ENCODE peak calls at places on chromosomes 6 and 20, in six cellular contexts. D is SK-N-MC, F is lung, J is memory B cell, A is osteocyte, P is RPMI8226. X is an unnamed sample.
A peak's percentile ranks its signal among the peaks of the same experiment; 100 is the strongest.

GRCh38 chr6:43052842-43053544 is 658 bp downstream of the CUL7 start:
- DNase-seq in J (no peak), P (peak; percentile 45), D (no peak), F (no peak), A (no peak), X (no peak)

GRCh38 chr20:39066464-39066863 is 104.3 kb downstream of the DHX35 start:
- DNase-seq in J (no peak), F (no peak), P (no peak), D (no peak), A (no peak), X (no peak)

GRCh38 chr6:33050013-33050800 is 23.2 kb downstream of the HLA-DPA1 start:
- DNase-seq in A (no peak), P (no peak), D (no peak), F (no peak), J (no peak), X (no peak)

GRCh38 chr6:92160226-92160625 is 1259.1 kb downstream of the EPHA7 start:
- DNase-seq in D (no peak), F (no peak), J (no peak), A (no peak), P (no peak), X (no peak)

GRCh38 chr20:841568-842546 is 8.3 kb downstream of the FAM110A start:
- DNase-seq in F (peak; percentile 71), P (no peak), A (no peak), J (no peak), D (no peak), X (no peak)

GRCh38 chr6:69466979-69467570 is 329.7 kb downstream of the LMBRD1 start:
- DNase-seq in J (no peak), D (no peak), A (no peak), F (no peak), P (no peak), X (no peak)

GRCh38 chr6:56242343-56242742 is 5.0 kb downstream of the COL21A1 start:
- DNase-seq in A (no peak), F (no peak), J (no peak), D (no peak), P (no peak), X (no peak)

GRCh38 chr20:51382986-51383821 is 159.3 kb downstream of the NFATC2 start:
- DNase-seq in D (no peak), P (no peak), A (no peak), F (no peak), J (no peak), X (no peak)

GRCh38 chr6:118860363-118860762 is 33.6 kb upstream of the ASF1A start:
- DNase-seq in D (no peak), P (no peak), F (no peak), A (no peak), J (no peak), X (no peak)

GRCh38 chr20:64109831-64110391 is 2.5 kb upstream of the NPBWR2 start:
- DNase-seq in J (no peak), P (peak; percentile 15), D (no peak), F (no peak), A (peak; percentile 79), X (no peak)

GRCh38 chr6:48979806-48980205 is 483.2 kb downstream of the MMUT start:
- DNase-seq in J (no peak), P (no peak), A (no peak), F (no peak), D (no peak), X (no peak)

GRCh38 chr6:3531481-3531880 is 74.6 kb upstream of the SLC22A23 start:
- DNase-seq in D (no peak), P (no peak), F (no peak), J (no peak), A (peak; percentile 65), X (peak; percentile 75)

GRCh38 chr6:168122011-168122410 is 43.0 kb upstream of the FRMD1 start:
- DNase-seq in A (peak; percentile 80), P (no peak), F (no peak), J (no peak), D (no peak), X (peak; percentile 74)

GRCh38 chr6:167825059-167825758 is 1.5 kb upstream of the AFDN start:
- DNase-seq in F (no peak), D (no peak), J (no peak), P (no peak), A (no peak), X (no peak)

GRCh38 chr6:109059591-109060021 is 35.0 kb downstream of the SESN1 start:
- DNase-seq in D (no peak), J (no peak), A (no peak), P (peak; percentile 22), F (no peak), X (no peak)

GRCh38 chr20:16821211-16822089 is 73.3 kb downstream of the OTOR start:
- DNase-seq in D (no peak), P (peak; percentile 56), J (no peak), F (no peak), A (no peak), X (no peak)

GRCh38 chr20:24768977-24769675 is 179.9 kb upstream of the CST7 start:
- DNase-seq in J (no peak), D (no peak), P (no peak), F (no peak), A (peak; percentile 69), X (no peak)

GRCh38 chr20:53736757-53737403 is 143.2 kb upstream of the ZNF217 start:
- DNase-seq in J (no peak), P (peak; percentile 36), D (no peak), F (no peak), A (no peak), X (no peak)

GRCh38 chr6:57116776-57117175 is 26.8 kb downstream of the ZNF451 start:
- DNase-seq in A (no peak), F (no peak), P (no peak), D (no peak), J (no peak), X (no peak)

GRCh38 chr6:87808005-87808757 is 106.1 kb upstream of the AKIRIN2 start:
- DNase-seq in A (no peak), D (no peak), J (no peak), F (no peak), P (no peak), X (no peak)

GRCh38 chr6:29809249-29809648 is 18.4 kb upstream of the HLA-G start:
- DNase-seq in P (no peak), D (no peak), A (no peak), J (no peak), F (no peak), X (peak; percentile 34)

GRCh38 chr6:215335-216034 is 76.8 kb upstream of the DUSP22 start:
- DNase-seq in F (peak; percentile 48), P (no peak), D (no peak), J (no peak), A (no peak), X (no peak)

GRCh38 chr6:81940451-81940850 is 188.0 kb upstream of the TENT5A start:
- DNase-seq in P (no peak), D (no peak), A (no peak), J (no peak), F (no peak), X (no peak)

GRCh38 chr20:13953227-13953626 is 37.2 kb downstream of the SEL1L2 start:
- DNase-seq in A (no peak), J (no peak), D (no peak), P (peak; percentile 26), F (no peak), X (no peak)

GRCh38 chr6:113078791-113079190 is 731.7 kb downstream of the RFPL4B start:
- DNase-seq in D (no peak), A (no peak), J (no peak), F (no peak), P (no peak), X (no peak)

GRCh38 chr20:48478806-48479550 is 348.8 kb downstream of the PREX1 start:
- DNase-seq in D (no peak), P (no peak), A (no peak), F (no peak), J (no peak), X (no peak)

GRCh38 chr20:57514273-57514751 is 10.6 kb downstream of the CTCFL start:
- DNase-seq in D (peak; percentile 30), F (peak; percentile 65), P (peak; percentile 57), J (no peak), A (no peak), X (peak; percentile 94)

GRCh38 chr20:7841967-7842301 is 98.3 kb downstream of the HAO1 start:
- DNase-seq in J (no peak), P (no peak), F (no peak), D (no peak), A (no peak), X (no peak)

GRCh38 chr20:24376523-24377085 is 92.8 kb upstream of the SYNDIG1 start:
- DNase-seq in D (no peak), F (no peak), J (no peak), P (no peak), A (peak; percentile 34), X (no peak)

GRCh38 chr6:71194730-71195129 is 93.9 kb upstream of the OGFRL1 start:
- DNase-seq in J (no peak), F (no peak), D (no peak), A (no peak), P (no peak), X (no peak)

GRCh38 chr6:16432075-16433032 is 194.0 kb downstream of the GMPR start:
- DNase-seq in D (peak; percentile 86), J (no peak), A (no peak), F (peak; percentile 53), P (no peak), X (no peak)

GRCh38 chr6:111763381-111763780 is 109.9 kb downstream of the FYN start:
- DNase-seq in F (no peak), J (no peak), D (no peak), A (no peak), P (no peak), X (no peak)

GRCh38 chr6:104525677-104526322 is 333.9 kb downstream of the HACE1 start:
- DNase-seq in D (peak; percentile 81), F (peak; percentile 72), A (peak; percentile 88), P (peak; percentile 67), J (peak; percentile 49), X (no peak)

GRCh38 chr6:8415305-8415704 is 20.0 kb downstream of the SLC35B3 start:
- DNase-seq in P (no peak), J (no peak), A (no peak), D (no peak), F (no peak), X (no peak)

GRCh38 chr6:168926306-168926705 is 327.3 kb downstream of the THBS2 start:
- DNase-seq in A (peak; percentile 70), J (no peak), F (no peak), P (no peak), D (no peak), X (no peak)

GRCh38 chr6:73143551-73143950 is 81.7 kb downstream of the KHDC1L start:
- DNase-seq in F (no peak), J (no peak), P (no peak), A (no peak), D (no peak), X (no peak)

X was measured in esophagus muscularis mucosa.